ENCODE peak calls at places on chromosomes 16 and 17, in eight cellular contexts. Z is cardiac fibroblast; W is GM13976; K is foreskin fibroblast; N is HCT116; C is fibroblast of mammary gland; P is stomach; U is CD4-positive, alpha-beta T cell. O is an unnamed sample.

GRCh38 chr17:9239821-9240658 is 218.7 kb downstream of the NTN1 start:
- DNase-seq in W (peak), P (peak), N (peak), C (peak), U (peak), K (peak), Z (peak), O (no peak)

GRCh38 chr17:39822051-39822450 is 42.1 kb downstream of the IKZF3 start:
- DNase-seq in Z (no peak), N (no peak), U (no peak), C (no peak), K (no peak), W (no peak), P (no peak), O (no peak)

GRCh38 chr16:69501956-69502457 is 63.8 kb upstream of the NFAT5 start:
- DNase-seq in P (no peak), W (peak), Z (no peak), N (no peak), K (no peak), C (no peak), U (no peak), O (no peak)

GRCh38 chr17:57915532-57915931 is 39.7 kb downstream of the CUEDC1 start:
- DNase-seq in N (no peak), W (no peak), Z (no peak), C (no peak), K (peak), U (no peak), P (no peak), O (no peak)

GRCh38 chr17:45190503-45191282 is 29.0 kb downstream of the HEXIM2 start:
- DNase-seq in K (no peak), C (no peak), N (no peak), U (no peak), P (no peak), W (no peak), Z (no peak), O (no peak)

GRCh38 chr17:12599185-12599920 is 66.3 kb upstream of the MYOCD start:
- DNase-seq in C (peak), K (peak), N (no peak), P (no peak), U (no peak), W (no peak), Z (no peak), O (no peak)

GRCh38 chr17:73365934-73366623 is 54.3 kb upstream of the CDC42EP4 start:
- DNase-seq in K (peak), C (no peak), Z (no peak), N (no peak), P (no peak), W (no peak), U (no peak), O (no peak)

GRCh38 chr17:10205549-10206185 is 7.3 kb upstream of the GAS7 start:
- DNase-seq in W (no peak), C (no peak), U (no peak), Z (no peak), N (no peak), P (no peak), K (no peak), O (no peak)

GRCh38 chr16:85008267-85008666 is 3.1 kb downstream of the ZDHHC7 start:
- DNase-seq in W (no peak), Z (no peak), P (no peak), C (no peak), U (no peak), K (no peak), N (no peak), O (no peak)

GRCh38 chr16:88665148-88665547 is 2.3 kb upstream of the MVD start:
- DNase-seq in U (no peak), K (no peak), W (no peak), P (peak), Z (no peak), N (no peak), C (peak), O (no peak)

GRCh38 chr17:27319536-27320221 is 25.8 kb downstream of the WSB1 start:
- DNase-seq in K (peak), P (peak), Z (peak), N (no peak), W (no peak), C (peak), U (no peak), O (no peak)

GRCh38 chr17:57747221-57748017 is 2.3 kb upstream of the CCDC182 start:
- DNase-seq in C (peak), N (peak), W (peak), P (peak), Z (peak), K (peak), U (peak), O (no peak)

GRCh38 chr16:85176541-85177447 is 64.5 kb upstream of the CIBAR2 start:
- DNase-seq in N (no peak), Z (no peak), K (peak), P (no peak), C (peak), W (no peak), U (no peak), O (no peak)

GRCh38 chr17:49576121-49576905 is 642 bp downstream of the NXPH3 start:
- DNase-seq in Z (peak), K (peak), U (no peak), N (no peak), W (peak), P (no peak), C (peak), O (no peak)

GRCh38 chr16:5065813-5066212 is at the start of gene C16orf89:
- DNase-seq in P (peak), N (no peak), U (no peak), K (no peak), Z (no peak), W (no peak), C (no peak), O (no peak)

GRCh38 chr17:49523706-49524472 is 28.8 kb downstream of the NGFR start:
- DNase-seq in U (peak), Z (no peak), N (no peak), C (peak), K (no peak), P (peak), W (no peak), O (no peak)

DNA sequence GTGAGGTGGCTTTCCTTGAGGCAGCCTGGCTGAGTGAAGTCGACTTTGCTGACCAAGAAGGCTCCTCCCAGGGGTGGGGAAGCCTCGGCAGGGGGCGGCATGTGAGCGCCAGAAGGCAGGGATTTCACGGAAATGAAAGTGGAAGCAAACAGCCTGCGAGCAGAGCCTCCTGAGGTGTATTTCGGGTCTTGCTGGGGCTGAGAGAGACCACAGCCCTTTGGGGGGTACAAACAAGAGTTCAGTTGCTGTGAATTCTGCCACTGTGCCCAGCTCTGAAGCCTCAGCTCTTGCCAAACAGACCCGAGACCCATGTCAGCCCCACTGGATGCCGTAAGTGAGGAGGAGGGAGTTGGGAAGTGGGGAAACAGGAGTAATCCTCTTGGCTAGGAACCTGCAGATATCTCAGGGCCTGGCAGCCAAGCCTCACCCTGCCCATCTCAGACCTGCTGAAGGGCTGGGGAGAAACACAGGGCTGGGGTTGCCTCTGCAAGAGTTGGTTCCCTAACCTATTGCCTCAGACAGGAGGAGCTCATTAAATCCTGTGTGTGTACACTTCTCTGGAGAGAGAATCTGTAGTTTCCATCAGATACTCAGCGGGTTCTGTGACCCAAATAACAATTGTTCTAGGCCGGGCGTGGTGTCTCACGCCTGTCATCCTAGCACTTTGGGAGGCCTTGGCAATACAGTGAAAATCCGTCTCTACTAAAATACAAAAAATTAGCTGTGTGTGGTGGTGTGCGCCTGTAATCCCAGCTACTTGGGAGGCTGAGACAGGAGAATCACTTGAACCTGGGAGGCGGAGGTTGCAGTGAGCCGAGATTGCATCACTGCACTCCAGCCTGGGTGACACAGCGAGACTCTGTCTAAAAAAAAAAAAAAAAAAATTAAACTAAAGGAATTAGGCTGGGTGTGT is at the start of gene IFI35:
- DNase-seq in P (peak), Z (peak), K (peak), U (peak), C (peak), N (peak), W (peak), O (peak)
- TF ChIP-seq CTCF in P (peak), Z (peak), K (no peak), U (peak), C (no peak), N (peak), W (peak), O (no peak)

GRCh38 chr17:67366193-67367157 is at the start of gene PSMD12:
- DNase-seq in P (peak), Z (peak), U (peak), N (peak), K (peak), W (peak), C (peak), O (peak)
- TF ChIP-seq CTCF in P (no peak), Z (no peak), U (no peak), N (no peak), K (no peak), W (no peak), C (no peak), O (no peak)

GRCh38 chr16:19864566-19864965 is 20.1 kb downstream of the GPRC5B start:
- DNase-seq in C (no peak), U (no peak), W (no peak), P (no peak), N (no peak), K (no peak), Z (no peak), O (no peak)
- TF ChIP-seq CTCF in C (no peak), U (no peak), W (no peak), P (no peak), N (no peak), K (no peak), Z (no peak), O (no peak)

DNA sequence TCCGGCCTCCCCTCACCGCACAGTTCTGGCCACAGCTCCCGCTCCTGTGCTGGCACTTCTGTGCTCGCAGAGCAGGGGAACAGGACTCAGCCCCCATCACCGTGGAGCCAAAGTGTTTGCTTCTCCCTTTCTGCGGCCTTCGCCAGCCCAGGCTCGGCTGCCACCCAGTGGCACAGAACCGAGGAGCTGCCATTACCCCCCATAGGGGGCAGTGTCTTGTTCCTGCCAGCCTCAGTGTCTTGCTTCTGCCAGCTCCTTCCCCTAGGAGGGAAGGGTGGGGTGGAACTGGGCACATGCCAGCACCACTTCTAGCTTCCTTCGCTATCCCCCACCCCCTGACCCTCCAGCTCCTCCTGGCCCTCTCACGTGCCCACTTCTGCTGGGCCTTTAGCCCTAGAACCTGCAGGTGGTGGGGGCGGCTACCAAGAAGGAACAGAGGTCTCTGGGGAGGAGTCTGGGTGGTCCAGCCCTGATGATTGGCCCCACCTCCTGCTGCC is 645 bp upstream of the ELMO3 start:
- DNase-seq in Z (peak), P (peak), N (peak), U (no peak), W (peak), C (peak), K (peak), O (no peak)
- TF ChIP-seq CTCF in Z (peak), P (peak), N (no peak), U (no peak), W (peak), C (peak), K (peak), O (no peak)

DNA sequence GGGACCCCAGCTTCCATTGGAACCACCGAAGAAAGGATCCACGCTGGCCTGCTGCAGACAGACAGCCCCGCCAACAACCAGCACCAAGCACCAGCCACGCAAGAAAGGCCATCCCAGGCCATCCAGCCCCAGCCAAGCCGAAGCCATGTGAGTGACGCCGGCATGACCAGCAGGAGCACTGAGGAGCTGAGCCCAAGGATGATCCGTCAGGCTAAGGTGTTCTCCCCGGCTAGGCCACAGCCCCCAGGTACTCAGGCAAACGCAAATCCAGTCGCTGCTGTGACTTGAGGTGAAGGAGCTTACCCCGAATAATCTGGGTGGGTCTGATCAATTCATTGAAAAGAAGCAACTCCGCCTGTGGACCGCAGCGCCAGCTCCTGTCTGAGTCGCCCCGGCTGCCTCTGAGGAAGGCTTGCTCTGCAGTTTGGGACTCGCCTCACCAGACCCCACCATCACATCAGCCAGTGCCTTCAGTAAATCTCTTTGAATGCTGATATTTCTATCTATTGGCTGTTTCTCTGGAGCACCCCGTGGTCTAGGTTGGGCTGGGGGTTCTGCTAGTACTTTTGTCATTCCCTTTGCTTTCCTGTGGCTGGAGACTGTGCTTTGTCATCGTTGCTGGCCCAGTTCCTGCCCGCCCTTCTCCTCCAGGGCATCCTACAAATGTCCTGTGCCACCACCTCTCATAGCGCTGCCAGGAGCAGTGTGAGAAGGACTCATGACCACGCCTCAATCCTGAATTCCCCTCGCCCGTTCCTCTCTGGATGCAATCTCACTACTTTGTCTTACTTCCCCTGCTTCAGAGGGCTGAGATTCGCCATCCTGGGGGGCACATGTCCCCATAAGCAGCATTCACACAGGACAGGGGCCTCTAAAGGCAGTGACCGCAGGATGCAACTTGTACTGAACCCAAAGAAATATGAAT is 8.1 kb upstream of the CBX2 start:
- DNase-seq in P (no peak), C (no peak), N (no peak), K (no peak), W (no peak), Z (no peak), U (no peak), O (no peak)
- TF ChIP-seq CTCF in P (no peak), C (no peak), N (no peak), K (no peak), W (no peak), Z (no peak), U (no peak), O (no peak)

GRCh38 chr17:309361-309888 is 43.2 kb downstream of the RPH3AL start:
- DNase-seq in C (no peak), Z (no peak), U (no peak), K (no peak), W (no peak), N (no peak), P (no peak), O (no peak)
- TF ChIP-seq CTCF in C (no peak), Z (peak), U (no peak), K (peak), W (no peak), N (peak), P (peak), O (no peak)

GRCh38 chr16:7919782-7920181 is 587.1 kb downstream of the RBFOX1 start:
- DNase-seq in P (no peak), N (no peak), C (no peak), W (no peak), Z (no peak), U (no peak), K (no peak), O (no peak)

GRCh38 chr16:7921360-7921759 is 588.7 kb downstream of the RBFOX1 start:
- DNase-seq in P (no peak), W (no peak), C (no peak), N (no peak), Z (no peak), U (no peak), K (no peak), O (no peak)
- TF ChIP-seq CTCF in P (no peak), W (no peak), C (no peak), N (no peak), Z (no peak), U (no peak), K (no peak), O (no peak)

GRCh38 chr16:75096730-75097129 is 19.9 kb downstream of the LDHD start:
- DNase-seq in Z (no peak), K (no peak), C (no peak), W (no peak), N (peak), U (no peak), P (peak), O (no peak)
- TF ChIP-seq CTCF in Z (peak), K (peak), C (peak), W (no peak), N (no peak), U (no peak), P (peak), O (no peak)

GRCh38 chr17:78174332-78174869 is 6.0 kb downstream of the SYNGR2 start:
- DNase-seq in N (no peak), P (peak), Z (no peak), C (no peak), W (peak), K (no peak), U (no peak), O (peak)
- TF ChIP-seq CTCF in N (no peak), P (peak), Z (no peak), C (no peak), W (peak), K (no peak), U (no peak), O (no peak)

O was measured in omental fat pad.